ENCODE peak calls at places on chromosomes 2 and 18, in seven cellular contexts. W, C, X, K, P, U and N are unnamed samples.

GRCh38 chr2:71748227-71748626 is 294.9 kb downstream of the DYSF start:
- DNase-seq in W (peak), C (no peak), X (no peak), K (no peak), P (no peak), U (no peak), N (no peak)

GRCh38 chr2:75667884-75668283 is 21.3 kb downstream of the MRPL19 start:
- DNase-seq in W (no peak), C (no peak), X (no peak), K (no peak), P (no peak), U (no peak), N (no peak)

GRCh38 chr18:39701071-39701783 is 2135.6 kb upstream of the CELF4 start:
- DNase-seq in W (no peak), C (no peak), X (no peak), K (no peak), P (no peak), U (no peak), N (no peak)

GRCh38 chr2:226611944-226612318 is 187.7 kb downstream of the IRS1 start:
- DNase-seq in W (peak), C (no peak), X (no peak), K (no peak), P (no peak), U (no peak), N (no peak)

GRCh38 chr18:41660654-41661053 is 294.4 kb upstream of the PIK3C3 start:
- DNase-seq in W (peak), C (no peak), X (no peak), K (no peak), P (no peak), U (no peak), N (no peak)

GRCh38 chr2:64296150-64296500 is 151.9 kb upstream of the PELI1 start:
- DNase-seq in W (no peak), C (no peak), X (no peak), K (no peak), P (no peak), U (no peak), N (no peak)

GRCh38 chr18:79092869-79093268 is 23.7 kb downstream of the ATP9B start:
- DNase-seq in W (no peak), C (no peak), X (no peak), K (no peak), P (no peak), U (no peak), N (no peak)

GRCh38 chr2:9558948-9559381 is 3.3 kb upstream of the ADAM17 start:
- DNase-seq in W (peak), C (no peak), X (no peak), K (no peak), P (no peak), U (no peak), N (no peak)

GRCh38 chr2:41990688-41991087 is 57.1 kb upstream of the PKDCC start:
- DNase-seq in W (no peak), C (no peak), X (no peak), K (no peak), P (no peak), U (no peak), N (no peak)

GRCh38 chr2:46632349-46632748 is 153.0 kb downstream of the TMEM247 start:
- DNase-seq in W (peak), C (peak), X (no peak), K (no peak), P (no peak), U (no peak), N (no peak)

GRCh38 chr18:63306249-63306648 is 13.3 kb downstream of the BCL2 start:
- DNase-seq in W (no peak), C (no peak), X (no peak), K (no peak), P (no peak), U (no peak), N (no peak)

GRCh38 chr2:75379811-75380210 is 180.5 kb upstream of the TACR1 start:
- DNase-seq in W (no peak), C (no peak), X (no peak), K (no peak), P (no peak), U (no peak), N (no peak)

GRCh38 chr2:231717281-231718180 is 9.2 kb downstream of the PTMA start:
- DNase-seq in W (no peak), C (no peak), X (no peak), K (peak), P (no peak), U (no peak), N (no peak)

GRCh38 chr2:145764631-145765030 is 1244.7 kb upstream of the ZEB2 start:
- DNase-seq in W (peak), C (no peak), X (no peak), K (no peak), P (no peak), U (no peak), N (no peak)

GRCh38 chr2:237774811-237775553 is 23.6 kb upstream of the RBM44 start:
- DNase-seq in W (peak), C (peak), X (peak), K (no peak), P (peak), U (peak), N (peak)

GRCh38 chr2:78682781-78683180 is 342.7 kb upstream of the REG3G start:
- DNase-seq in W (no peak), C (no peak), X (no peak), K (no peak), P (no peak), U (no peak), N (no peak)

GRCh38 chr2:81481994-81482368 is 1177.4 kb upstream of the LRRTM1 start:
- DNase-seq in W (no peak), C (no peak), X (no peak), K (no peak), P (no peak), U (no peak), N (no peak)

GRCh38 chr2:40201425-40201824 is 250.5 kb downstream of the SLC8A1 start:
- DNase-seq in W (no peak), C (no peak), X (no peak), K (no peak), P (no peak), U (no peak), N (no peak)

GRCh38 chr2:224838335-224838734 is 122.2 kb upstream of the CCDC195 start:
- DNase-seq in W (peak), C (no peak), X (no peak), K (no peak), P (no peak), U (no peak), N (no peak)

GRCh38 chr2:163713534-163714311 is 22.1 kb downstream of the FIGN start:
- DNase-seq in W (no peak), C (no peak), X (no peak), K (no peak), P (no peak), U (no peak), N (peak)

GRCh38 chr2:8575810-8576423 is 105.9 kb upstream of the ID2 start:
- DNase-seq in W (no peak), C (no peak), X (no peak), K (peak), P (no peak), U (no peak), N (peak)

GRCh38 chr2:25938345-25938744 is 44.0 kb downstream of the KIF3C start:
- DNase-seq in W (no peak), C (no peak), X (no peak), K (no peak), P (no peak), U (no peak), N (no peak)

GRCh38 chr18:13584826-13585225 is 141.5 kb downstream of the FAM210A start:
- DNase-seq in W (no peak), C (no peak), X (no peak), K (no peak), P (no peak), U (no peak), N (no peak)

GRCh38 chr2:240435955-240436625 is 627 bp downstream of the GPC1 start:
- DNase-seq in W (peak), C (no peak), X (no peak), K (no peak), P (no peak), U (no peak), N (no peak)

GRCh38 chr18:59056706-59057492 is 82.8 kb upstream of the SEC11C start:
- DNase-seq in W (peak), C (peak), X (peak), K (no peak), P (peak), U (peak), N (peak)

GRCh38 chr2:224927671-224928173 is 114.5 kb downstream of the DOCK10 start:
- DNase-seq in W (peak), C (no peak), X (no peak), K (peak), P (peak), U (no peak), N (no peak)

GRCh38 chr2:191501390-191502168 is 176.4 kb upstream of the NABP1 start:
- DNase-seq in W (peak), C (no peak), X (no peak), K (no peak), P (no peak), U (no peak), N (no peak)

GRCh38 chr2:9565436-9566153 is 10.0 kb upstream of the ADAM17 start:
- DNase-seq in W (peak), C (no peak), X (peak), K (no peak), P (no peak), U (no peak), N (no peak)

GRCh38 chr18:22272242-22272641 is 102.9 kb downstream of the GATA6 start:
- DNase-seq in W (peak), C (no peak), X (no peak), K (no peak), P (no peak), U (no peak), N (no peak)

GRCh38 chr2:223725494-223725893 is 111.9 kb downstream of the AP1S3 start:
- DNase-seq in W (peak), C (no peak), X (peak), K (no peak), P (no peak), U (peak), N (peak)

GRCh38 chr2:233289590-233290424 is 17.8 kb upstream of the SAG start:
- DNase-seq in W (no peak), C (no peak), X (no peak), K (no peak), P (no peak), U (no peak), N (no peak)

GRCh38 chr18:59075923-59076322 is 63.8 kb upstream of the SEC11C start:
- DNase-seq in W (no peak), C (no peak), X (no peak), K (no peak), P (no peak), U (no peak), N (no peak)